ENCODE peak calls at places on chromosomes 12 and 14, in four cellular contexts. R is heart left ventricle, Z is mucosa of descending colon, O is fibroblast of mammary gland. X is an unnamed sample.

GRCh38 chr12:59615392-59616165 is 19.8 kb downstream of the SLC16A7 start:
- DNase-seq in R (peak), Z (no peak), O (no peak), X (no peak)

GRCh38 chr12:123278150-123278627 is 6.5 kb upstream of the CDK2AP1 start:
- DNase-seq in R (no peak), Z (no peak), O (no peak), X (no peak)

GRCh38 chr12:106187155-106187789 is 48.5 kb upstream of the NUAK1 start:
- DNase-seq in R (no peak), Z (no peak), O (no peak), X (no peak)

GRCh38 chr14:64910847-64911495 is 3.3 kb upstream of the CHURC1 start:
- DNase-seq in R (no peak), Z (no peak), O (peak), X (no peak)

GRCh38 chr12:6828671-6829531 is 694 bp downstream of the P3H3 start:
- DNase-seq in R (peak), Z (peak), O (peak), X (no peak)

GRCh38 chr14:93832665-93833064 is 44.4 kb upstream of the PRIMA1 start:
- DNase-seq in R (peak), Z (no peak), O (no peak), X (no peak)

GRCh38 chr12:50581226-50582184 is 76.7 kb downstream of the DIP2B start:
- DNase-seq in R (no peak), Z (no peak), O (peak), X (no peak)

GRCh38 chr14:28671425-28671824 is 95.2 kb upstream of the FOXG1 start:
- DNase-seq in R (no peak), Z (no peak), O (peak), X (no peak)

GRCh38 chr12:26028953-26029740 is 70.7 kb downstream of the RASSF8 start:
- DNase-seq in R (no peak), Z (no peak), O (peak), X (no peak)

GRCh38 chr14:77376380-77376770 is 519 bp downstream of the TMED8 start:
- DNase-seq in R (peak), Z (peak), O (no peak), X (no peak)

GRCh38 chr12:1463073-1463905 is 131.1 kb downstream of the FBXL14 start:
- DNase-seq in R (no peak), Z (no peak), O (no peak), X (no peak)

GRCh38 chr12:12533238-12533829 is 29.3 kb downstream of the DUSP16 start:
- DNase-seq in R (peak), Z (no peak), O (no peak), X (no peak)

GRCh38 chr14:31998220-31998559 is 78.9 kb upstream of the ARHGAP5 start:
- DNase-seq in R (no peak), Z (no peak), O (no peak), X (no peak)

GRCh38 chr12:95446511-95446910 is 27.4 kb upstream of the METAP2 start:
- DNase-seq in R (peak), Z (peak), O (peak), X (no peak)

GRCh38 chr14:102373110-102373509 is 10.4 kb downstream of the TECPR2 start:
- DNase-seq in R (no peak), Z (no peak), O (no peak), X (no peak)

GRCh38 chr12:49345840-49346658 is 639 bp upstream of the DNAJC22 start:
- DNase-seq in R (no peak), Z (no peak), O (no peak), X (no peak)

GRCh38 chr14:35695647-35696046 is 113.4 kb downstream of the RALGAPA1 start:
- DNase-seq in R (no peak), Z (no peak), O (no peak), X (no peak)

GRCh38 chr12:69070319-69071090 is 137.5 kb upstream of the CPM start:
- DNase-seq in R (peak), Z (no peak), O (peak), X (peak)

GRCh38 chr12:3964404-3964803 is 91.2 kb upstream of the PARP11 start:
- DNase-seq in R (no peak), Z (no peak), O (peak), X (no peak)

GRCh38 chr12:11901687-11902524 is 168.8 kb upstream of the BCL2L14 start:
- DNase-seq in R (no peak), Z (no peak), O (no peak), X (no peak)

GRCh38 chr12:107903377-107904061 is 129.0 kb downstream of the ASCL4 start:
- DNase-seq in R (peak), Z (peak), O (no peak), X (no peak)

GRCh38 chr14:89767861-89768268 is 186.7 kb downstream of the EFCAB11 start:
- DNase-seq in R (no peak), Z (no peak), O (peak), X (no peak)

GRCh38 chr14:69845787-69846186 is 33.4 kb upstream of the SMOC1 start:
- DNase-seq in R (no peak), Z (no peak), O (no peak), X (no peak)

DNA sequence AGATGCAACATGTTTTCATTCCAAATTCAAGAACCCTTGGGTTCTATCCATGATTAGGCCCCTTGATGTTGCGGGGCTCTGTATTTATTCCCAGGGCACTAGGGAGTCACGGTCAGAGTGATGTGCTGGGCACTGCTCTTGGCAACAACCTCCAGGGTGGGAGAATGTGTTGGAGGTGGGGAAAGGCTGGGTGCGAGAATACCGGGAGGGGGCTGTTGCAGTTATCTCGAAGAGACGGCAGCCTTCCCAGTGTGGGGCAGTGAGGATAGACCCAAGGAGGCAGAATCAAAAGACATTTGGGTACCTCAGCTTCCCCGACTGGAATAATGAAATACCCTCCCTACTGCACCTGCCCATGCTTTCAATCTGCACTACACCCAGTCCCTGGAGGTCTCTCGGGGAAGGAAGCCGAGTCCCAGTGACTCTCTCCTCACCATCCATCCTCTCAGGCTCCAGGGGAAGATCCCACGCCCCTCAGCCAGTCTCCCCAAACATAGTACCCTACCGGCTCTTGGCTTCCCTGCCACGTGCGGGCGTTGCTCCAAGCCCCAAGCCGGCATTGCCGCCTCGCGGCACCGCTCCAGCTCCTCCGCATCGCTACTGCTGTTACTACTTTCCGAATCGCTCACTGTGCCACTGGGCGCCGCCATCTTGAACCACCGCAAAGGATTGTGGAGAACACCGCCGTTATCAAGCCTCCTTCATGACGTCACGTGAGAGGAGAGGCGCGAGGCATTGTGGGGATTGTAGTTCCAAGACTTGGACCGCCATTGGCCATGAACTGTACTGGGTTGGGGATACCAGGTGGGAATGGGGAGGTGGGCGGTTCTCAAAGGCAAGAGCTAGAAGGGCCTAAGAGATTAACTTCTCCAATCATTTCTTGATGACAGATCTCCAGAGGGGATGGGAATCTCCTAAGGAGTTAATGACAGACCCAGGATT is at the start of gene C12orf43:
- DNase-seq in R (peak), Z (peak), O (peak), X (peak)
- TF ChIP-seq CTCF in R (no peak), Z (no peak), O (no peak), X (no peak)

GRCh38 chr12:15794196-15794595 is 5.0 kb upstream of the EPS8 start:
- DNase-seq in R (no peak), Z (no peak), O (no peak), X (no peak)

GRCh38 chr12:15794836-15795235 is 5.6 kb upstream of the EPS8 start:
- DNase-seq in R (no peak), Z (no peak), O (no peak), X (no peak)

GRCh38 chr12:15787801-15788200 is 1.4 kb downstream of the EPS8 start:
- DNase-seq in R (no peak), Z (no peak), O (no peak), X (no peak)

GRCh38 chr12:15788266-15789214 is 648 bp downstream of the EPS8 start:
- DNase-seq in R (peak), Z (no peak), O (peak), X (no peak)

GRCh38 chr12:15789215-15790171 is at the start of gene EPS8:
- DNase-seq in R (peak), Z (peak), O (peak), X (peak)
- TF ChIP-seq CTCF in R (peak), Z (no peak), O (peak), X (peak)

DNA sequence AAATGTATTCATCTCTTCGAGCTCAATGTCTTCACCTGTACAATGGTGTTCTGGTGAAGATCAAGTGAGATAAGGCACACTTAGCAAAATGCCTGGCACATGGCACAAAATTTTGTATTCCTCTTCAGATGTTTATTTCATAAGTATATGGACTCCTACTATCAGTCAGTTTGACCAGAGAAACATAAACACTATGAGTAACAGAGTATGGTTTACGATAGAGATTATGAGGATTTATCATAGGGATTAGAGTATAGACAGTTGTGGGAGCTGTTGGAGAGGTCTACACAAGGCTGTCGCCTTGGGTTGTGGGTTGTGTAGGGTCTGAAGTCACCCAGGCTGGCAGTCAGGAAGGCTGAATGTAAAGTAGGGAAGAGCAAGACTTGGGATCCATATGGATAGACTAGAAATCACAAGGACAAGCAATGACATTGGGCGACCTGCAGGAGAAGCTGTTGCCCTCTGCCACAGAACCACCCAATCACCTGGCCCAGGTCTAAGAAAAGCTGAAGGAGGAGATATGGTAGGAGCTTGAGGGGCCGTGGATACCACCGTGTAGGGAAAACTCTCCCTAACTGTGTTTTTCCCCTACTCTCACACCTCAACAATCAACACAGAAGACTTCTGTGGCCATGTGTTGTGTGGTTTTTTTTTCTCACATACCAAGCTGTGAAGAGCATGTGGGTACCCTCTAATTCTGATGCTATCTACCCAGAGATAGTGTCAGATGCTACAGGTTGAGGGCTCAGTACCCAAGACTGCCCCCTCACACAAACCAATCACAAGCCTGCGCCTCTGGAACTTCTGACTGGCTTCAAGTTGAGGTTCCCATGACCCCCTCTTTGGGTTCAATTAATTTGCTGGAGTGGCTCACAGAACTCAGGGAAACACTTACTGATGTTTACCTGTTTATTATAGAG is 27.2 kb upstream of the RESF1 start:
- DNase-seq in R (no peak), Z (no peak), O (no peak), X (no peak)
- TF ChIP-seq CTCF in R (no peak), Z (no peak), O (no peak), X (no peak)

DNA sequence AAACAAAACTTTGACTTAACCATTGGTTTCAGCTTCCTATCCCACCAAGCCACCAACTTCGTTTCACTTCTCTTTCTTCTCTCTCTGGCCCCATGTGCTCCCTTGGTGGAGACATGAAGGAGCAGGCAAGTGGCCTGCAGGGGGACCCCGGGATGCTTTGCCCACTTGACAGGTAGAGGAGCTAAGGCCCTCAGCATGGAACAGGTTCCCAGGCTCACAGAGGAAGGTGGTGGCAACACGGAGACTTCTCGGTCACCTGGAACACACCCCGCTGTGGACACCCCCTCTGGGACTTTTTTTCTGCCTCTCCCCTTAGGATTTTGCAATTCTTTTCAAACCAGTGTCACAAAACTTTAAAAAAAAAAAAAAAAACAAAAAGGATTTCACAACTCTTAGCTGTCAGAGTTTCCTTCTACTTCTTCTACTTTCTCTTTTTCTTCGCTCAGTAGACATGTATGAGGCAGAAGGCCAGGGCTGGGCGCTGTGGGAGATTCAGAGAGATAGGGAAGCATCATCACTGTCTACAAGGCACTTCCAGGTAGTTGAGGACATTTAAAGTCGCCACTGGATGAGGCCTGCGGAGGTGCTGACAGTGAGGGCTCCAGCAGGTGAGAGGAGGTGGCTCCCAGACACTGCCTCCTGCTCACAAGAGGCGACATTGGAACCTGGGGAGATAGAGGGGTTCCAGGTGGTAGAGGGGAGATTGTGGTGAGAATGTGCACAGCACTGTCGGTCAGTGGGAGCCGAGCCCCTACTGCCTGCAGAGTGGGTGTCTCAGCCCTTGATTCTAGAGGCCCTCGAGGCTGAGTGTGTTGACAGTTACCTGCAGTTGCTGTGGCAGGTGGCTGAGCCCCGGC is 119.6 kb downstream of the GCH1 start:
- DNase-seq in R (no peak), Z (no peak), O (no peak), X (no peak)
- TF ChIP-seq CTCF in R (no peak), Z (no peak), O (peak), X (no peak)

GRCh38 chr14:75884198-75884611 is 97.6 kb downstream of the TGFB3 start:
- DNase-seq in R (no peak), Z (no peak), O (peak), X (no peak)
- TF ChIP-seq CTCF in R (peak), Z (no peak), O (peak), X (peak)

GRCh38 chr14:36942522-36943245 is 229.7 kb downstream of the SLC25A21 start:
- DNase-seq in R (no peak), Z (no peak), O (peak), X (no peak)
- TF ChIP-seq CTCF in R (no peak), Z (no peak), O (no peak), X (no peak)

DNA sequence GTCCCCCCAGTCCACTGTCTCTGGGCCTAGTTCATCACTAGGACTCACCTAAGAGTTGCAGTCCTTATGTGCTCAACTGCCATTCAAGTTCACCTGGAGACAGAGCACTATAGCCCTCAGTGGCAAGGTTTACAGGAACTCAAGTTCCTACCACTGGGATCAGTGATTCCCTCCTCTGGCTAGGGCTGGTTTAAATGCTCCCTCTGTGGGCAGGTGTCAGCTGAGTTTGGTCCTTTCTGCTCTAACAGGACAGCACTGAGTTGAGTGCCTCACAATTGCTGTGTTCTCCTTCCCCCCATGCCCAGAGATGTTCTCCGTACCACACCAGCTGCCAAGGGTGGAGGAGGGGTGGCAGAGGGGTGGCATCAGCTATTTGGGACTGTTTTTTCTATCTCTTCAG is 20.8 kb upstream of the SAV1 start:
- DNase-seq in R (no peak), Z (no peak), O (no peak), X (no peak)
- TF ChIP-seq CTCF in R (no peak), Z (no peak), O (no peak), X (no peak)